ENCODE peak calls at places on chromosome 14, in eight cellular contexts. One of them, this sample, is unnamed.

GRCh38 chr14:77910506-77910905 is 110.6 kb downstream of the ADCK1 start:
- DNase-seq in GM04503: no peak
- DNase-seq in body of pancreas: no peak
- DNase-seq in mucosa of gallbladder: no peak
- DNase-seq in C1 segment of cervical spinal cord: no peak
- DNase-seq in mammary epithelial cell: no peak
- DNase-seq in activated T-cell treated with anti-CD3 and anti-CD28 coated beads for 1 hour: no peak
- DNase-seq in hippocampal formation: no peak
- DNase-seq in this sample: no peak

GRCh38 chr14:74864193-74864592 is 11.8 kb downstream of the PROX2 start:
- DNase-seq in GM04503: no peak
- DNase-seq in body of pancreas: no peak
- DNase-seq in mucosa of gallbladder: no peak
- DNase-seq in C1 segment of cervical spinal cord: no peak
- DNase-seq in mammary epithelial cell: no peak
- DNase-seq in activated T-cell treated with anti-CD3 and anti-CD28 coated beads for 1 hour: no peak
- DNase-seq in hippocampal formation: no peak
- DNase-seq in this sample: no peak

GRCh38 chr14:65961004-65961403 is 525.2 kb upstream of the CCDC196 start:
- DNase-seq in GM04503: no peak
- DNase-seq in body of pancreas: peak
- DNase-seq in mucosa of gallbladder: no peak
- DNase-seq in C1 segment of cervical spinal cord: peak
- DNase-seq in mammary epithelial cell: peak
- DNase-seq in activated T-cell treated with anti-CD3 and anti-CD28 coated beads for 1 hour: peak
- DNase-seq in hippocampal formation: peak
- DNase-seq in this sample: peak

GRCh38 chr14:24277606-24278321 is 6.4 kb upstream of the RABGGTA start:
- DNase-seq in GM04503: no peak
- DNase-seq in body of pancreas: no peak
- DNase-seq in mucosa of gallbladder: peak
- DNase-seq in C1 segment of cervical spinal cord: peak
- DNase-seq in mammary epithelial cell: no peak
- DNase-seq in activated T-cell treated with anti-CD3 and anti-CD28 coated beads for 1 hour: no peak
- DNase-seq in hippocampal formation: no peak
- DNase-seq in this sample: no peak

GRCh38 chr14:100813291-100813690 is 12.6 kb upstream of the MEG3 start:
- DNase-seq in GM04503: no peak
- DNase-seq in body of pancreas: no peak
- DNase-seq in mucosa of gallbladder: no peak
- DNase-seq in C1 segment of cervical spinal cord: no peak
- DNase-seq in mammary epithelial cell: no peak
- DNase-seq in activated T-cell treated with anti-CD3 and anti-CD28 coated beads for 1 hour: no peak
- DNase-seq in hippocampal formation: no peak
- DNase-seq in this sample: no peak

GRCh38 chr14:73795974-73796373 is 55.7 kb upstream of the PTGR2 start:
- DNase-seq in GM04503: no peak
- DNase-seq in body of pancreas: peak
- DNase-seq in mucosa of gallbladder: peak
- DNase-seq in C1 segment of cervical spinal cord: no peak
- DNase-seq in mammary epithelial cell: peak
- DNase-seq in activated T-cell treated with anti-CD3 and anti-CD28 coated beads for 1 hour: no peak
- DNase-seq in hippocampal formation: no peak
- DNase-seq in this sample: peak

GRCh38 chr14:50333010-50333409 is 20.9 kb downstream of the DMAC2L start:
- DNase-seq in GM04503: peak
- DNase-seq in body of pancreas: no peak
- DNase-seq in mucosa of gallbladder: no peak
- DNase-seq in C1 segment of cervical spinal cord: no peak
- DNase-seq in mammary epithelial cell: peak
- DNase-seq in activated T-cell treated with anti-CD3 and anti-CD28 coated beads for 1 hour: no peak
- DNase-seq in hippocampal formation: no peak
- DNase-seq in this sample: peak

GRCh38 chr14:78152246-78153068 is 17.7 kb upstream of the NRXN3 start:
- DNase-seq in GM04503: no peak
- DNase-seq in body of pancreas: no peak
- DNase-seq in mucosa of gallbladder: no peak
- DNase-seq in C1 segment of cervical spinal cord: no peak
- DNase-seq in mammary epithelial cell: no peak
- DNase-seq in activated T-cell treated with anti-CD3 and anti-CD28 coated beads for 1 hour: no peak
- DNase-seq in hippocampal formation: no peak
- DNase-seq in this sample: peak

GRCh38 chr14:29627141-29627540 is 300.5 kb downstream of the PRKD1 start:
- DNase-seq in GM04503: no peak
- DNase-seq in body of pancreas: no peak
- DNase-seq in mucosa of gallbladder: no peak
- DNase-seq in C1 segment of cervical spinal cord: no peak
- DNase-seq in mammary epithelial cell: peak
- DNase-seq in activated T-cell treated with anti-CD3 and anti-CD28 coated beads for 1 hour: no peak
- DNase-seq in hippocampal formation: no peak
- DNase-seq in this sample: peak

GRCh38 chr14:23565626-23566025 is 2.0 kb downstream of the AP1G2 start:
- DNase-seq in GM04503: no peak
- DNase-seq in body of pancreas: no peak
- DNase-seq in mucosa of gallbladder: no peak
- DNase-seq in C1 segment of cervical spinal cord: no peak
- DNase-seq in mammary epithelial cell: no peak
- DNase-seq in activated T-cell treated with anti-CD3 and anti-CD28 coated beads for 1 hour: no peak
- DNase-seq in hippocampal formation: no peak
- DNase-seq in this sample: no peak

This sample was measured in foreskin keratinocyte.